ENCODE peak calls at places on chromosomes 4 and X, in four cellular contexts. H is SHP77, O is activated T-cell treated with anti-CD3 and anti-CD28 coated beads for 4 hours, K is D341Med. X is an unnamed sample.

GRCh38 chr4:128782875-128783614 is 26.5 kb upstream of the JADE1 start:
- DNase-seq in H (no peak), O (no peak), K (no peak), X (no peak)

GRCh38 chrX:106696502-106696901 is 30.0 kb upstream of the RNF128 start:
- DNase-seq in H (no peak), O (no peak), K (no peak), X (no peak)

GRCh38 chr4:138522366-138522765 is 280.2 kb upstream of the SLC7A11 start:
- DNase-seq in H (no peak), O (no peak), K (peak), X (no peak)

GRCh38 chr4:178138491-178138890 is 696.3 kb upstream of the AGA start:
- DNase-seq in H (no peak), O (no peak), K (no peak), X (no peak)

GRCh38 chr4:99808260-99808857 is 8.3 kb upstream of the DAPP1 start:
- DNase-seq in H (peak), O (peak), K (peak), X (peak)

GRCh38 chr4:130603043-130603442 is 1507.1 kb downstream of the C4orf33 start:
- DNase-seq in H (no peak), O (no peak), K (no peak), X (no peak)

GRCh38 chr4:117691572-117692351 is 342.5 kb upstream of the NDST3 start:
- DNase-seq in H (no peak), O (no peak), K (no peak), X (no peak)

GRCh38 chr4:88809561-88810219 is 112.1 kb upstream of the NAP1L5 start:
- DNase-seq in H (no peak), O (no peak), K (no peak), X (no peak)

GRCh38 chr4:141713771-141714445 is 77.5 kb downstream of the IL15 start:
- DNase-seq in H (no peak), O (no peak), K (no peak), X (no peak)

GRCh38 chr4:83542225-83542624 is 6.3 kb downstream of the GPAT3 start:
- DNase-seq in H (no peak), O (no peak), K (no peak), X (no peak)

GRCh38 chr4:185307136-185307950 is 88.4 kb downstream of the LRP2BP start:
- DNase-seq in H (no peak), O (no peak), K (no peak), X (no peak)

GRCh38 chr4:126221717-126222116 is 907.0 kb downstream of the FAT4 start:
- DNase-seq in H (no peak), O (no peak), K (no peak), X (no peak)

GRCh38 chrX:48617542-48618340 is 20.4 kb downstream of the WDR13 start:
- DNase-seq in H (no peak), O (no peak), K (no peak), X (no peak)